ENCODE peak calls at places on chromosomes 13 and 19, in four cellular contexts. One of them, this sample, is unnamed.

GRCh38 chr13:96086736-96087135 is 3.2 kb upstream of the HS6ST3 start:
- DNase-seq in stimulated activated CD4-positive, alpha-beta T cell treated with anti-CD3 and anti-CD28 coated beads, Interleukin-4, amount 100 ng/mL, for 24 hours: no peak
- DNase-seq in memory B cell: no peak
- DNase-seq in HS-5: no peak
- DNase-seq in this sample: no peak

GRCh38 chr19:18723871-18724377 is 40.4 kb downstream of the CRTC1 start:
- DNase-seq in stimulated activated CD4-positive, alpha-beta T cell treated with anti-CD3 and anti-CD28 coated beads, Interleukin-4, amount 100 ng/mL, for 24 hours: no peak
- DNase-seq in HS-5: no peak
- DNase-seq in memory B cell: no peak
- DNase-seq in this sample: no peak

GRCh38 chr19:57888494-57889231 is at the start of gene ZNF814:
- DNase-seq in memory B cell: peak
- DNase-seq in HS-5: peak
- DNase-seq in stimulated activated CD4-positive, alpha-beta T cell treated with anti-CD3 and anti-CD28 coated beads, Interleukin-4, amount 100 ng/mL, for 24 hours: peak
- DNase-seq in this sample: peak

GRCh38 chr13:110047511-110047910 is 259.4 kb downstream of the COL4A1 start:
- DNase-seq in stimulated activated CD4-positive, alpha-beta T cell treated with anti-CD3 and anti-CD28 coated beads, Interleukin-4, amount 100 ng/mL, for 24 hours: no peak
- DNase-seq in memory B cell: no peak
- DNase-seq in HS-5: no peak
- DNase-seq in this sample: no peak

GRCh38 chr13:75796825-75797224 is 160.7 kb downstream of the LMO7 start:
- DNase-seq in HS-5: no peak
- DNase-seq in memory B cell: no peak
- DNase-seq in stimulated activated CD4-positive, alpha-beta T cell treated with anti-CD3 and anti-CD28 coated beads, Interleukin-4, amount 100 ng/mL, for 24 hours: no peak
- DNase-seq in this sample: no peak

GRCh38 chr19:16527971-16528521 is 14.2 kb downstream of the CHERP start:
- DNase-seq in stimulated activated CD4-positive, alpha-beta T cell treated with anti-CD3 and anti-CD28 coated beads, Interleukin-4, amount 100 ng/mL, for 24 hours: peak
- DNase-seq in HS-5: no peak
- DNase-seq in memory B cell: peak
- DNase-seq in this sample: peak

GRCh38 chr19:39032164-39032918 is at the start of gene FBXO27:
- DNase-seq in memory B cell: no peak
- DNase-seq in stimulated activated CD4-positive, alpha-beta T cell treated with anti-CD3 and anti-CD28 coated beads, Interleukin-4, amount 100 ng/mL, for 24 hours: peak
- DNase-seq in HS-5: no peak
- DNase-seq in this sample: no peak

GRCh38 chr19:10318807-10319426 is 3.1 kb upstream of the FDX2 start:
- DNase-seq in stimulated activated CD4-positive, alpha-beta T cell treated with anti-CD3 and anti-CD28 coated beads, Interleukin-4, amount 100 ng/mL, for 24 hours: no peak
- DNase-seq in memory B cell: no peak
- DNase-seq in HS-5: no peak
- DNase-seq in this sample: no peak

GRCh38 chr19:670609-671075 is 5.5 kb upstream of the FSTL3 start:
- DNase-seq in memory B cell: no peak
- DNase-seq in HS-5: no peak
- DNase-seq in stimulated activated CD4-positive, alpha-beta T cell treated with anti-CD3 and anti-CD28 coated beads, Interleukin-4, amount 100 ng/mL, for 24 hours: no peak
- DNase-seq in this sample: no peak

GRCh38 chr19:39157275-39157996 is 31.9 kb downstream of the PAK4 start:
- DNase-seq in HS-5: no peak
- DNase-seq in memory B cell: no peak
- DNase-seq in stimulated activated CD4-positive, alpha-beta T cell treated with anti-CD3 and anti-CD28 coated beads, Interleukin-4, amount 100 ng/mL, for 24 hours: no peak
- DNase-seq in this sample: no peak

GRCh38 chr13:33524086-33524485 is 238.5 kb upstream of the STARD13 start:
- DNase-seq in memory B cell: no peak
- DNase-seq in stimulated activated CD4-positive, alpha-beta T cell treated with anti-CD3 and anti-CD28 coated beads, Interleukin-4, amount 100 ng/mL, for 24 hours: no peak
- DNase-seq in HS-5: peak
- DNase-seq in this sample: no peak

GRCh38 chr19:2478756-2479555 is 3.0 kb downstream of the GADD45B start:
- DNase-seq in memory B cell: peak
- DNase-seq in HS-5: no peak
- DNase-seq in stimulated activated CD4-positive, alpha-beta T cell treated with anti-CD3 and anti-CD28 coated beads, Interleukin-4, amount 100 ng/mL, for 24 hours: peak
- DNase-seq in this sample: peak

GRCh38 chr19:6041071-6041470 is 63.1 kb upstream of the RANBP3 start:
- DNase-seq in HS-5: no peak
- DNase-seq in stimulated activated CD4-positive, alpha-beta T cell treated with anti-CD3 and anti-CD28 coated beads, Interleukin-4, amount 100 ng/mL, for 24 hours: no peak
- DNase-seq in memory B cell: no peak
- DNase-seq in this sample: no peak

GRCh38 chr19:36257512-36257876 is 42.6 kb downstream of the ZNF146 start:
- DNase-seq in HS-5: no peak
- DNase-seq in memory B cell: no peak
- DNase-seq in stimulated activated CD4-positive, alpha-beta T cell treated with anti-CD3 and anti-CD28 coated beads, Interleukin-4, amount 100 ng/mL, for 24 hours: no peak
- DNase-seq in this sample: no peak

GRCh38 chr13:39684531-39685137 is 29.2 kb downstream of the COG6 start:
- DNase-seq in HS-5: no peak
- DNase-seq in stimulated activated CD4-positive, alpha-beta T cell treated with anti-CD3 and anti-CD28 coated beads, Interleukin-4, amount 100 ng/mL, for 24 hours: no peak
- DNase-seq in memory B cell: peak
- DNase-seq in this sample: no peak

GRCh38 chr13:111140562-111141105 is 25.5 kb downstream of the ARHGEF7 start:
- DNase-seq in memory B cell: no peak
- DNase-seq in stimulated activated CD4-positive, alpha-beta T cell treated with anti-CD3 and anti-CD28 coated beads, Interleukin-4, amount 100 ng/mL, for 24 hours: no peak
- DNase-seq in HS-5: no peak
- DNase-seq in this sample: no peak

GRCh38 chr13:23455401-23456185 is 22.1 kb upstream of the SACS start:
- DNase-seq in HS-5: no peak
- DNase-seq in memory B cell: no peak
- DNase-seq in stimulated activated CD4-positive, alpha-beta T cell treated with anti-CD3 and anti-CD28 coated beads, Interleukin-4, amount 100 ng/mL, for 24 hours: no peak
- DNase-seq in this sample: no peak

GRCh38 chr19:46902402-46902766 is 41.6 kb downstream of the ARHGAP35 start:
- DNase-seq in HS-5: no peak
- DNase-seq in memory B cell: no peak
- DNase-seq in stimulated activated CD4-positive, alpha-beta T cell treated with anti-CD3 and anti-CD28 coated beads, Interleukin-4, amount 100 ng/mL, for 24 hours: no peak
- DNase-seq in this sample: no peak

GRCh38 chr13:23447927-23448326 is 14.4 kb upstream of the SACS start:
- DNase-seq in memory B cell: no peak
- DNase-seq in stimulated activated CD4-positive, alpha-beta T cell treated with anti-CD3 and anti-CD28 coated beads, Interleukin-4, amount 100 ng/mL, for 24 hours: no peak
- DNase-seq in HS-5: no peak
- DNase-seq in this sample: no peak

GRCh38 chr19:49119411-49120324 is at the start of gene PPFIA3:
- DNase-seq in HS-5: no peak
- DNase-seq in stimulated activated CD4-positive, alpha-beta T cell treated with anti-CD3 and anti-CD28 coated beads, Interleukin-4, amount 100 ng/mL, for 24 hours: peak
- DNase-seq in memory B cell: peak
- DNase-seq in this sample: no peak

GRCh38 chr19:47152632-47153031 is 22.0 kb downstream of the SAE1 start:
- DNase-seq in memory B cell: no peak
- DNase-seq in stimulated activated CD4-positive, alpha-beta T cell treated with anti-CD3 and anti-CD28 coated beads, Interleukin-4, amount 100 ng/mL, for 24 hours: no peak
- DNase-seq in HS-5: no peak
- DNase-seq in this sample: no peak

GRCh38 chr19:15292140-15292539 is 40.2 kb downstream of the BRD4 start:
- DNase-seq in memory B cell: no peak
- DNase-seq in stimulated activated CD4-positive, alpha-beta T cell treated with anti-CD3 and anti-CD28 coated beads, Interleukin-4, amount 100 ng/mL, for 24 hours: no peak
- DNase-seq in HS-5: no peak
- DNase-seq in this sample: no peak

GRCh38 chr19:24059572-24060295 is 27.3 kb upstream of the ZNF254 start:
- DNase-seq in HS-5: no peak
- DNase-seq in memory B cell: no peak
- DNase-seq in stimulated activated CD4-positive, alpha-beta T cell treated with anti-CD3 and anti-CD28 coated beads, Interleukin-4, amount 100 ng/mL, for 24 hours: no peak
- DNase-seq in this sample: no peak

GRCh38 chr19:33767898-33768413 is 28.7 kb upstream of the KCTD15 start:
- DNase-seq in HS-5: no peak
- DNase-seq in stimulated activated CD4-positive, alpha-beta T cell treated with anti-CD3 and anti-CD28 coated beads, Interleukin-4, amount 100 ng/mL, for 24 hours: no peak
- DNase-seq in memory B cell: no peak
- DNase-seq in this sample: no peak

GRCh38 chr13:30638301-30638700 is 20.6 kb downstream of the USPL1 start:
- DNase-seq in HS-5: no peak
- DNase-seq in stimulated activated CD4-positive, alpha-beta T cell treated with anti-CD3 and anti-CD28 coated beads, Interleukin-4, amount 100 ng/mL, for 24 hours: no peak
- DNase-seq in memory B cell: no peak
- DNase-seq in this sample: no peak

GRCh38 chr19:1513492-1514294 is 874 bp upstream of the ADAMTSL5 start:
- DNase-seq in HS-5: no peak
- DNase-seq in memory B cell: peak
- DNase-seq in stimulated activated CD4-positive, alpha-beta T cell treated with anti-CD3 and anti-CD28 coated beads, Interleukin-4, amount 100 ng/mL, for 24 hours: peak
- DNase-seq in this sample: peak

GRCh38 chr19:19232231-19232630 is 20.5 kb downstream of the NCAN start:
- DNase-seq in memory B cell: no peak
- DNase-seq in HS-5: no peak
- DNase-seq in stimulated activated CD4-positive, alpha-beta T cell treated with anti-CD3 and anti-CD28 coated beads, Interleukin-4, amount 100 ng/mL, for 24 hours: no peak
- DNase-seq in this sample: no peak

GRCh38 chr19:28351761-28352160 is 861.2 kb downstream of the UQCRFS1 start:
- DNase-seq in stimulated activated CD4-positive, alpha-beta T cell treated with anti-CD3 and anti-CD28 coated beads, Interleukin-4, amount 100 ng/mL, for 24 hours: no peak
- DNase-seq in memory B cell: no peak
- DNase-seq in HS-5: no peak
- DNase-seq in this sample: no peak

GRCh38 chr13:33367931-33368330 is 82.4 kb upstream of the STARD13 start:
- DNase-seq in memory B cell: no peak
- DNase-seq in HS-5: no peak
- DNase-seq in stimulated activated CD4-positive, alpha-beta T cell treated with anti-CD3 and anti-CD28 coated beads, Interleukin-4, amount 100 ng/mL, for 24 hours: no peak
- DNase-seq in this sample: no peak

GRCh38 chr13:75792526-75793187 is 156.5 kb downstream of the LMO7 start:
- DNase-seq in HS-5: no peak
- DNase-seq in stimulated activated CD4-positive, alpha-beta T cell treated with anti-CD3 and anti-CD28 coated beads, Interleukin-4, amount 100 ng/mL, for 24 hours: no peak
- DNase-seq in memory B cell: no peak
- DNase-seq in this sample: no peak

GRCh38 chr19:19372656-19373416 is 32.6 kb upstream of the GATAD2A start:
- DNase-seq in stimulated activated CD4-positive, alpha-beta T cell treated with anti-CD3 and anti-CD28 coated beads, Interleukin-4, amount 100 ng/mL, for 24 hours: peak
- DNase-seq in memory B cell: no peak
- DNase-seq in HS-5: peak
- DNase-seq in this sample: peak

This sample was measured in T-helper 2 cell treated with Interferon-gamma antibody and Interleukin-4, amounts not matched to agents 5 μg/mL and 100 μg/mL, for 36 hours.